ENCODE peak calls at places on chromosomes 13 and 19, in four cellular contexts. E is fibroblast of lung; Z is activated T-helper 1 cell treated with Interleukin-2 at 50 U/mL for 16 hours; I is activated naive CD4-positive, alpha-beta T cell. X is an unnamed sample.

GRCh38 chr13:61880576-61881283 is 465.1 kb upstream of the PCDH20 start:
- DNase-seq in E (peak), Z (no peak), I (no peak), X (no peak)

GRCh38 chr19:6056801-6057650 is 53.3 kb downstream of the RFX2 start:
- DNase-seq in E (peak), Z (no peak), I (no peak), X (no peak)

GRCh38 chr13:44815507-44816074 is 173.7 kb downstream of the NUFIP1 start:
- DNase-seq in E (peak), Z (no peak), I (no peak), X (no peak)

GRCh38 chr19:2618611-2619010 is 83.9 kb downstream of the GNG7 start:
- DNase-seq in E (peak), Z (peak), I (peak), X (peak)

GRCh38 chr19:38990949-38991697 is 15.6 kb upstream of the FBXO17 start:
- DNase-seq in E (no peak), Z (no peak), I (no peak), X (no peak)

GRCh38 chr19:49256691-49257090 is 68.3 kb downstream of the SLC6A16 start:
- DNase-seq in E (no peak), Z (no peak), I (no peak), X (no peak)

GRCh38 chr19:14114854-14115253 is 2.7 kb downstream of the PRKACA start:
- DNase-seq in E (no peak), Z (peak), I (peak), X (peak)

GRCh38 chr13:108276060-108276459 is 6.5 kb downstream of the TNFSF13B start:
- DNase-seq in E (peak), Z (no peak), I (no peak), X (no peak)

GRCh38 chr13:27482996-27483395 is 32.6 kb upstream of the MTIF3 start:
- DNase-seq in E (no peak), Z (no peak), I (no peak), X (no peak)

GRCh38 chr13:42747399-42747873 is 33.9 kb upstream of the FAM216B start:
- DNase-seq in E (peak), Z (no peak), I (no peak), X (no peak)

X was measured in T-helper 17 cell.